ENCODE peak calls at places on chromosome 6, in seven cellular contexts. One of them, this sample, is unnamed.

GRCh38 chr6:40719671-40720374 is 132.7 kb upstream of the LRFN2 start:
- DNase-seq in HCT116: no peak
- DNase-seq in activated naive CD4-positive, alpha-beta T cell treated with Interleukin-2 at 50 U/mL for 16 hours: no peak
- DNase-seq in fibroblast of mammary gland: peak
- DNase-seq in NCI-H2029: peak
- DNase-seq in naive thymus-derived CD8-positive, alpha-beta T cell: no peak
- DNase-seq in T-helper 17 cell: no peak
- DNase-seq in this sample: no peak

GRCh38 chr6:107264357-107264831 is 149.1 kb upstream of the BEND3 start:
- DNase-seq in HCT116: no peak
- DNase-seq in activated naive CD4-positive, alpha-beta T cell treated with Interleukin-2 at 50 U/mL for 16 hours: no peak
- DNase-seq in fibroblast of mammary gland: peak
- DNase-seq in NCI-H2029: peak
- DNase-seq in naive thymus-derived CD8-positive, alpha-beta T cell: no peak
- DNase-seq in T-helper 17 cell: no peak
- DNase-seq in this sample: no peak

GRCh38 chr6:35713426-35713825 is 23.4 kb upstream of the ARMC12 start:
- DNase-seq in HCT116: no peak
- DNase-seq in activated naive CD4-positive, alpha-beta T cell treated with Interleukin-2 at 50 U/mL for 16 hours: no peak
- DNase-seq in fibroblast of mammary gland: no peak
- DNase-seq in NCI-H2029: no peak
- DNase-seq in naive thymus-derived CD8-positive, alpha-beta T cell: no peak
- DNase-seq in T-helper 17 cell: no peak
- DNase-seq in this sample: no peak

GRCh38 chr6:8382434-8382833 is 52.9 kb downstream of the SLC35B3 start:
- DNase-seq in HCT116: no peak
- DNase-seq in activated naive CD4-positive, alpha-beta T cell treated with Interleukin-2 at 50 U/mL for 16 hours: no peak
- DNase-seq in fibroblast of mammary gland: no peak
- DNase-seq in NCI-H2029: no peak
- DNase-seq in naive thymus-derived CD8-positive, alpha-beta T cell: no peak
- DNase-seq in T-helper 17 cell: no peak
- DNase-seq in this sample: no peak

GRCh38 chr6:122576888-122577287 is 33.3 kb upstream of the PKIB start:
- DNase-seq in HCT116: no peak
- DNase-seq in activated naive CD4-positive, alpha-beta T cell treated with Interleukin-2 at 50 U/mL for 16 hours: no peak
- DNase-seq in fibroblast of mammary gland: no peak
- DNase-seq in NCI-H2029: no peak
- DNase-seq in naive thymus-derived CD8-positive, alpha-beta T cell: no peak
- DNase-seq in T-helper 17 cell: no peak
- DNase-seq in this sample: no peak

GRCh38 chr6:135090819-135091218 is 36.2 kb upstream of the HBS1L start:
- DNase-seq in HCT116: no peak
- DNase-seq in activated naive CD4-positive, alpha-beta T cell treated with Interleukin-2 at 50 U/mL for 16 hours: no peak
- DNase-seq in fibroblast of mammary gland: no peak
- DNase-seq in NCI-H2029: no peak
- DNase-seq in naive thymus-derived CD8-positive, alpha-beta T cell: no peak
- DNase-seq in T-helper 17 cell: no peak
- DNase-seq in this sample: no peak

GRCh38 chr6:3455490-3456394 is 1.1 kb downstream of the SLC22A23 start:
- DNase-seq in HCT116: no peak
- DNase-seq in activated naive CD4-positive, alpha-beta T cell treated with Interleukin-2 at 50 U/mL for 16 hours: no peak
- DNase-seq in fibroblast of mammary gland: no peak
- DNase-seq in NCI-H2029: peak
- DNase-seq in naive thymus-derived CD8-positive, alpha-beta T cell: no peak
- DNase-seq in T-helper 17 cell: no peak
- DNase-seq in this sample: peak

GRCh38 chr6:132728616-132729015 is 14.8 kb upstream of the VNN1 start:
- DNase-seq in HCT116: no peak
- DNase-seq in activated naive CD4-positive, alpha-beta T cell treated with Interleukin-2 at 50 U/mL for 16 hours: no peak
- DNase-seq in fibroblast of mammary gland: no peak
- DNase-seq in NCI-H2029: no peak
- DNase-seq in naive thymus-derived CD8-positive, alpha-beta T cell: no peak
- DNase-seq in T-helper 17 cell: no peak
- DNase-seq in this sample: no peak